ENCODE peak calls at places on chromosomes 2 and 18, in eight cellular contexts. X is T47D; T is MCF 10A; R is CD4-positive, alpha-beta memory T cell; Q is iPS-NIHi11; O is Karpas-422; F is right atrium auricular region; D is nucleus accumbens. Y is an unnamed sample.

GRCh38 chr2:146652311-146652710 is 1192.5 kb upstream of the ACVR2A start:
- DNase-seq in Q (no peak), X (no peak), D (no peak), T (no peak), O (no peak), R (no peak), F (no peak), Y (peak; percentile 40)

GRCh38 chr2:45709137-45709536 is 57.7 kb downstream of the PRKCE start:
- DNase-seq in D (no peak), F (no peak), X (no peak), T (no peak), O (no peak), R (no peak), Q (no peak), Y (no peak)

GRCh38 chr2:12684471-12684936 is 32.2 kb upstream of the TRIB2 start:
- DNase-seq in T (peak; percentile 77), X (no peak), F (no peak), Q (peak; percentile 19), D (no peak), R (no peak), O (no peak), Y (no peak)

GRCh38 chr2:167758292-167758691 is 489.1 kb downstream of the STK39 start:
- DNase-seq in Q (peak; percentile 22), R (no peak), X (no peak), D (no peak), F (no peak), T (no peak), O (no peak), Y (no peak)

GRCh38 chr2:112004246-112004645 is 50.8 kb upstream of the TMEM87B start:
- DNase-seq in T (no peak), O (peak; percentile 52), Q (no peak), X (no peak), R (no peak), F (peak; percentile 67), D (peak; percentile 9), Y (no peak)

GRCh38 chr18:67677489-67677888 is 161.0 kb upstream of the DSEL start:
- DNase-seq in X (no peak), Q (no peak), O (no peak), T (no peak), D (no peak), R (no peak), F (no peak), Y (no peak)

GRCh38 chr2:141641462-141641861 is 489.4 kb downstream of the LRP1B start:
- DNase-seq in T (peak; percentile 30), O (no peak), D (no peak), Q (no peak), R (no peak), X (no peak), F (no peak), Y (peak; percentile 31)

GRCh38 chr18:62693659-62694058 is 21.7 kb upstream of the PHLPP1 start:
- DNase-seq in X (no peak), F (no peak), D (no peak), O (no peak), R (no peak), Q (no peak), T (no peak), Y (no peak)

GRCh38 chr18:34848156-34848555 is 138.1 kb downstream of the DTNA start:
- DNase-seq in F (no peak), D (no peak), R (no peak), T (no peak), O (no peak), X (no peak), Q (no peak), Y (no peak)

GRCh38 chr2:237520290-237520689 is 33.2 kb downstream of the MLPH start:
- DNase-seq in X (no peak), T (no peak), Q (no peak), O (no peak), D (no peak), F (no peak), R (no peak), Y (no peak)

GRCh38 chr18:35868919-35869318 is 103.6 kb upstream of the RMP24 start:
- DNase-seq in D (no peak), Q (no peak), F (no peak), X (no peak), T (no peak), O (no peak), R (no peak), Y (no peak)

GRCh38 chr2:152465541-152465940 is 130.6 kb downstream of the FMNL2 start:
- DNase-seq in O (no peak), X (no peak), T (peak; percentile 79), F (no peak), Q (no peak), R (no peak), D (no peak), Y (peak; percentile 20)

GRCh38 chr2:25215232-25215631 is 46.9 kb upstream of the POMC start:
- DNase-seq in T (no peak), X (no peak), F (no peak), R (no peak), D (no peak), Q (no peak), O (no peak), Y (no peak)

GRCh38 chr2:164430166-164430783 is 191.0 kb downstream of the GRB14 start:
- DNase-seq in X (peak; percentile 58), D (no peak), Q (peak; percentile 31), O (peak; percentile 68), F (no peak), T (peak; percentile 60), R (no peak), Y (peak; percentile 35)

GRCh38 chr2:239790721-239791120 is 234.4 kb downstream of the NDUFA10 start:
- DNase-seq in R (no peak), X (no peak), F (no peak), Q (no peak), T (no peak), O (no peak), D (no peak), Y (no peak)

GRCh38 chr18:49846263-49846662 is 32.9 kb upstream of the ACAA2 start:
- DNase-seq in D (no peak), T (no peak), O (no peak), F (peak; percentile 58), R (no peak), X (no peak), Q (no peak), Y (peak; percentile 73)

GRCh38 chr2:186486651-186487647 is 889 bp downstream of the ZC3H15 start:
- DNase-seq in O (peak; percentile 51), D (no peak), F (no peak), X (peak; percentile 14), Q (no peak), R (peak; percentile 24), T (peak; percentile 47), Y (no peak)

GRCh38 chr2:162258686-162259085 is 15.4 kb upstream of the FAP start:
- DNase-seq in T (no peak), D (no peak), O (no peak), F (no peak), Q (no peak), X (no peak), R (no peak), Y (peak; percentile 51)

GRCh38 chr2:105812180-105813044 is 67.7 kb downstream of the NCK2 start:
- DNase-seq in F (no peak), O (no peak), Q (no peak), D (no peak), T (no peak), X (no peak), R (no peak), Y (peak; percentile 37)

GRCh38 chr2:219565130-219566080 is 5.9 kb downstream of the OBSL1 start:
- DNase-seq in T (no peak), D (no peak), Q (peak; percentile 34), R (peak; percentile 36), F (no peak), O (no peak), X (no peak), Y (no peak)

GRCh38 chr2:237629739-237630138 is 2.4 kb downstream of the LRRFIP1 start:
- DNase-seq in R (no peak), D (no peak), Q (no peak), X (no peak), F (no peak), O (no peak), T (peak; percentile 17), Y (peak; percentile 87)

GRCh38 chr2:29238497-29238896 is 123.3 kb downstream of the CLIP4 start:
- DNase-seq in X (peak; percentile 53), R (no peak), D (no peak), F (no peak), O (peak; percentile 67), T (peak; percentile 64), Q (peak; percentile 84), Y (peak; percentile 18)